ENCODE peak calls at places on chromosome 10, in four cellular contexts. Y is A549, G is ovary, D is gastrocnemius medialis. W is an unnamed sample. For H3K4me1, the result is how much of the 10 kb centered on the place peaks cover.

GRCh38 chr10:86389441-86390193 is 23.0 kb upstream of the GRID1 start:
- DNase-seq in D (no peak), G (no peak), Y (peak), W (no peak)

GRCh38 chr10:126686732-126687693 is 16.5 kb upstream of the C10orf90 start:
- DNase-seq in Y (no peak), G (no peak), D (no peak), W (no peak)

GRCh38 chr10:36324831-36325230 is 682.7 kb upstream of the FZD8 start:
- DNase-seq in D (no peak), Y (no peak), G (no peak), W (no peak)

GRCh38 chr10:109783286-109783685 is 140.0 kb downstream of the XPNPEP1 start:
- DNase-seq in D (no peak), G (no peak), Y (no peak), W (no peak)

GRCh38 chr10:5840314-5841307 is 27.4 kb upstream of the GDI2 start:
- DNase-seq in G (peak), D (peak), Y (no peak), W (peak)

GRCh38 chr10:118332247-118332646 is 9.9 kb downstream of the FAM204A start:
- DNase-seq in D (no peak), Y (no peak), G (no peak), W (no peak)

GRCh38 chr10:31059323-31059722 is 27.7 kb upstream of the ZNF438 start:
- DNase-seq in Y (no peak), G (no peak), D (no peak), W (no peak)

GRCh38 chr10:76643465-76643864 is 994.1 kb downstream of the KCNMA1 start:
- DNase-seq in Y (no peak), D (no peak), G (no peak), W (peak)

GRCh38 chr10:95268438-95268837 is 22.4 kb downstream of the PDLIM1 start:
- DNase-seq in Y (no peak), D (no peak), G (peak), W (no peak)

GRCh38 chr10:93392111-93392510 is 90.0 kb downstream of the MYOF start:
- DNase-seq in Y (no peak), G (no peak), D (no peak), W (no peak)

DNA sequence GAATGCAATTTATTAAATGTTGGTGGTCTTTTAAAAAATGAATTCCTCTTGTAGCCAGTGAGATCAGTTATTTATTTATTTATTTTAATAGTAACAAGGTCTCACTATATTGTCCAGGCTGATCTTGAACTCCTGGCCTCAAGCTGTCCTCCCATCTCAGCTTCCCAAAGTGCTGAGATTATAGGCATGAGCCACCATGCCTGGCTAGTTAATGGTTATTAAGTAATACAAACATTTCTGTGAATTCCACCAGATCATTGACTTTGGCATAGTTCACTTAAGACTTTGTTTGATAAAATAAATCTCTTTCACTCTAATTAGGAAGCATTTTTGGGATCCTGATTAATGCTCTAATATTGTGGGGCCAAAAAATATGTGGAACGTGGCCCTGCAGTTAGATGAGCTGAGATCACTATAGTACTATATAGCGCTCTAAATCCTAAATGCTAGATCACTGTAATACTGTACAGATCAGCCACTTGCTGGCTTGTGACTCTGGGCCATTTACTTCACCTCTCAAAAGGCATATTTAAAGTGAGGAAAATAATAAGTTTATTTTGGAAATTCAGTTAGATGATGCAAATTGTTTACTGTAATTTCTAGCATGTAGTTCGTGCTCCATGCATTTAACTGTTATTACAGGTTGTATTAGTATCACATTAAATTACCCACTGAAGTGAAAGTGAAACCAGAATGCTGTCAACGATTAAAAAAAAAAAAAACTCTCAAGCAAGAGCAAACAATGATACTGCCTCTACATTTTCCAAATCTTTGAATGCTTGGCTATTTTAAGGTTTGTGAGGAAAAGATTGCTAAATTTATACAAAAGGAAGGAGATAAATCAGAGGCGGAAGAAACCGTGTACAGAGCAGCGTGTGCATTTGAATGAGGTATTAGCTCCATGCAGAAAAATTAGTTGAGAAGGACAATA is 15.9 kb upstream of the FAS start:
- DNase-seq in G (no peak), Y (no peak), D (no peak), W (no peak)
- H3K4me3 ChIP-seq in G (peak), Y (peak), D (peak), W (peak)

DNA sequence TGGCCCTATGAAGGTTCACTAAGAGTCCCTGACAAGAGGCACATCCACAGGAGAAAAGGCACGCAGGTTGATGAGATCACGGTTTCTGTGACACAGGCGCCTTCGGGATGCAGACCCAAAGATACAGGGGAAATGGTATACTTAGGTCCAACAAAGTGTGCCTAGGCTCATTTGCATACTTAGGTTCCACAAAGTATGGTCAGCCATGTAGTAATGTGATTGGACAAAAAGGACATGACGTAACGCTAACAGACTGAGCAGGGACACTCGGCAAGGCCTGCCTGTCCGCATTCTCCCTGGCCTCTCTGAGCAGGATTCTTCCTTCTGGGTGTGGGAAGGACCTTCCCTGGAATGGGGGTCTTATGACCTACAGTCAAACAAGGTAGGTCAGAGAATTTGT is 190.6 kb downstream of the CELF2 start:
- DNase-seq in G (no peak), D (no peak), Y (no peak), W (no peak)
- TF ChIP-seq POLR2A in G (no peak), D (no peak), Y (no peak), W (no peak)

DNA sequence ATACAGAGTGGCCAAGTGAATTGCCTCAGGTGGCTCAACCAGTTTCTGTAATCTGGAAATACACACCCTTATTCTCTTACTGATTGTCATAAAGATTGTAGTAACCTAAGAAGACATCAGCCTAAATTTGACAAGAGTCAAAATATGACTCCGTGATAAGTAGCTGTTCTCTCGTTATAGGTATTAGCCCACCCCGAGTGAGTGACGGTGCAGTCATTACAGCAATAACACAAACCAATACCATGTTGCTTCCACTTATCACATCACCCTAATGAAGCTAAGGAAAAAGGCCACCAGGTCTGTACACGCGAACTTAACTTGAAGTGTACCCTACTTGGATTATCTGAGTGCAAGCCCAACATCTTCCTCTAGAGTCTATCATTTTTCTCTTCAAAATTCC is 23.3 kb downstream of the PIK3AP1 start:
- DNase-seq in Y (no peak), D (no peak), G (no peak), W (no peak)
- H3K4me1 ChIP-seq in Y (under half), D (under half), G (under half), W (under half)

GRCh38 chr10:119706521-119707278 is 19.1 kb upstream of the INPP5F start:
- DNase-seq in D (no peak), G (no peak), Y (no peak), W (no peak)
- H3K4me3 ChIP-seq in D (no peak), G (no peak), Y (no peak), W (no peak)